ENCODE peak calls at places on chromosome 7, in eight cellular contexts. One of them, this sample, is unnamed.

GRCh38 chr7:29987821-29988317 is 1.7 kb downstream of the SCRN1 start:
- DNase-seq in CD8-positive, alpha-beta T cell: no peak
- DNase-seq in cardiac muscle cell: peak; percentile 89
- DNase-seq in uterus: no peak
- DNase-seq in cardiac fibroblast: peak; percentile 92
- DNase-seq in sigmoid colon: no peak
- DNase-seq in lower leg skin: no peak
- DNase-seq in psoas muscle: no peak
- DNase-seq in this sample: peak; percentile 31

GRCh38 chr7:157284229-157285014 is 52.4 kb upstream of the DNAJB6 start:
- DNase-seq in sigmoid colon: no peak
- DNase-seq in psoas muscle: no peak
- DNase-seq in lower leg skin: no peak
- DNase-seq in CD8-positive, alpha-beta T cell: no peak
- DNase-seq in uterus: no peak
- DNase-seq in cardiac muscle cell: no peak
- DNase-seq in cardiac fibroblast: no peak
- DNase-seq in this sample: no peak

GRCh38 chr7:5549096-5549896 is 125.7 kb upstream of the TNRC18 start:
- DNase-seq in uterus: peak; percentile 42
- DNase-seq in cardiac muscle cell: peak; percentile 56
- DNase-seq in lower leg skin: peak; percentile 78
- DNase-seq in cardiac fibroblast: peak; percentile 94
- DNase-seq in sigmoid colon: no peak
- DNase-seq in psoas muscle: peak; percentile 65
- DNase-seq in CD8-positive, alpha-beta T cell: no peak
- DNase-seq in this sample: peak; percentile 27

GRCh38 chr7:34208878-34209621 is 303.7 kb downstream of the BMPER start:
- DNase-seq in sigmoid colon: no peak
- DNase-seq in CD8-positive, alpha-beta T cell: no peak
- DNase-seq in cardiac fibroblast: no peak
- DNase-seq in uterus: no peak
- DNase-seq in cardiac muscle cell: peak; percentile 32
- DNase-seq in lower leg skin: no peak
- DNase-seq in psoas muscle: peak; percentile 66
- DNase-seq in this sample: no peak

GRCh38 chr7:32116436-32116835 is 46.2 kb upstream of the PDE1C start:
- DNase-seq in CD8-positive, alpha-beta T cell: no peak
- DNase-seq in sigmoid colon: no peak
- DNase-seq in cardiac muscle cell: no peak
- DNase-seq in cardiac fibroblast: no peak
- DNase-seq in lower leg skin: no peak
- DNase-seq in uterus: no peak
- DNase-seq in psoas muscle: no peak
- DNase-seq in this sample: no peak

GRCh38 chr7:3430588-3430987 is 129.5 kb downstream of the SDK1 start:
- DNase-seq in sigmoid colon: no peak
- DNase-seq in lower leg skin: no peak
- DNase-seq in uterus: no peak
- DNase-seq in CD8-positive, alpha-beta T cell: no peak
- DNase-seq in cardiac muscle cell: no peak
- DNase-seq in psoas muscle: no peak
- DNase-seq in cardiac fibroblast: no peak
- DNase-seq in this sample: no peak

GRCh38 chr7:144594580-144594979 is 191.1 kb upstream of the NOBOX start:
- DNase-seq in CD8-positive, alpha-beta T cell: no peak
- DNase-seq in cardiac muscle cell: no peak
- DNase-seq in sigmoid colon: no peak
- DNase-seq in psoas muscle: no peak
- DNase-seq in uterus: no peak
- DNase-seq in lower leg skin: no peak
- DNase-seq in cardiac fibroblast: no peak
- DNase-seq in this sample: no peak

GRCh38 chr7:92723978-92724377 is 112.4 kb downstream of the CDK6 start:
- DNase-seq in cardiac muscle cell: no peak
- DNase-seq in cardiac fibroblast: peak; percentile 74
- DNase-seq in uterus: peak; percentile 20
- DNase-seq in lower leg skin: peak; percentile 23
- DNase-seq in sigmoid colon: no peak
- DNase-seq in psoas muscle: no peak
- DNase-seq in CD8-positive, alpha-beta T cell: no peak
- DNase-seq in this sample: no peak

GRCh38 chr7:45163692-45164052 is 6.1 kb downstream of the RAMP3 start:
- DNase-seq in uterus: no peak
- DNase-seq in cardiac muscle cell: no peak
- DNase-seq in psoas muscle: peak; percentile 8
- DNase-seq in sigmoid colon: peak; percentile 48
- DNase-seq in lower leg skin: no peak
- DNase-seq in CD8-positive, alpha-beta T cell: no peak
- DNase-seq in cardiac fibroblast: no peak
- DNase-seq in this sample: no peak

GRCh38 chr7:6613706-6614105 is 1.7 kb upstream of the ZNF853 start:
- DNase-seq in lower leg skin: no peak
- DNase-seq in CD8-positive, alpha-beta T cell: no peak
- DNase-seq in cardiac muscle cell: no peak
- DNase-seq in sigmoid colon: no peak
- DNase-seq in cardiac fibroblast: no peak
- DNase-seq in uterus: no peak
- DNase-seq in psoas muscle: no peak
- DNase-seq in this sample: no peak

GRCh38 chr7:28002638-28003037 is 178.0 kb downstream of the JAZF1 start:
- DNase-seq in uterus: no peak
- DNase-seq in psoas muscle: no peak
- DNase-seq in CD8-positive, alpha-beta T cell: no peak
- DNase-seq in sigmoid colon: no peak
- DNase-seq in lower leg skin: no peak
- DNase-seq in cardiac fibroblast: peak; percentile 46
- DNase-seq in cardiac muscle cell: peak; percentile 62
- DNase-seq in this sample: no peak

GRCh38 chr7:84524714-84525694 is 330.4 kb upstream of the SEMA3A start:
- DNase-seq in lower leg skin: peak; percentile 59
- DNase-seq in psoas muscle: no peak
- DNase-seq in cardiac fibroblast: peak; percentile 90
- DNase-seq in cardiac muscle cell: peak; percentile 73
- DNase-seq in uterus: no peak
- DNase-seq in CD8-positive, alpha-beta T cell: no peak
- DNase-seq in sigmoid colon: peak; percentile 57
- DNase-seq in this sample: no peak

GRCh38 chr7:70218006-70218405 is 619.7 kb downstream of the AUTS2 start:
- DNase-seq in psoas muscle: no peak
- DNase-seq in uterus: no peak
- DNase-seq in lower leg skin: no peak
- DNase-seq in sigmoid colon: no peak
- DNase-seq in cardiac fibroblast: no peak
- DNase-seq in cardiac muscle cell: no peak
- DNase-seq in CD8-positive, alpha-beta T cell: no peak
- DNase-seq in this sample: no peak

GRCh38 chr7:66758964-66759628 is 18.6 kb downstream of the RABGEF1 start:
- DNase-seq in uterus: no peak
- DNase-seq in psoas muscle: peak; percentile 56
- DNase-seq in lower leg skin: no peak
- DNase-seq in cardiac fibroblast: peak; percentile 65
- DNase-seq in CD8-positive, alpha-beta T cell: no peak
- DNase-seq in sigmoid colon: no peak
- DNase-seq in cardiac muscle cell: peak; percentile 38
- DNase-seq in this sample: no peak

GRCh38 chr7:49014870-49015269 is 90.5 kb downstream of the CDC14C start:
- DNase-seq in sigmoid colon: no peak
- DNase-seq in lower leg skin: no peak
- DNase-seq in cardiac fibroblast: no peak
- DNase-seq in uterus: no peak
- DNase-seq in psoas muscle: no peak
- DNase-seq in CD8-positive, alpha-beta T cell: no peak
- DNase-seq in cardiac muscle cell: no peak
- DNase-seq in this sample: no peak
- TF ChIP-seq CTCF in sigmoid colon: no peak
- TF ChIP-seq CTCF in lower leg skin: no peak
- TF ChIP-seq CTCF in cardiac fibroblast: no peak
- TF ChIP-seq CTCF in uterus: no peak
- TF ChIP-seq CTCF in psoas muscle: no peak
- TF ChIP-seq CTCF in CD8-positive, alpha-beta T cell: no peak
- TF ChIP-seq CTCF in cardiac muscle cell: no peak
- TF ChIP-seq CTCF in this sample: no peak

GRCh38 chr7:75762350-75762917 is 9.6 kb downstream of the CCL26 start:
- DNase-seq in CD8-positive, alpha-beta T cell: no peak
- DNase-seq in cardiac fibroblast: peak; percentile 74
- DNase-seq in lower leg skin: no peak
- DNase-seq in sigmoid colon: no peak
- DNase-seq in psoas muscle: no peak
- DNase-seq in cardiac muscle cell: peak; percentile 86
- DNase-seq in uterus: no peak
- DNase-seq in this sample: peak; percentile 82

GRCh38 chr7:75758491-75758890 is 13.5 kb downstream of the CCL26 start:
- DNase-seq in lower leg skin: no peak
- DNase-seq in CD8-positive, alpha-beta T cell: no peak
- DNase-seq in psoas muscle: no peak
- DNase-seq in cardiac fibroblast: no peak
- DNase-seq in sigmoid colon: no peak
- DNase-seq in uterus: no peak
- DNase-seq in cardiac muscle cell: no peak
- DNase-seq in this sample: no peak

GRCh38 chr7:75757860-75758259 is 14.2 kb downstream of the CCL26 start:
- DNase-seq in sigmoid colon: no peak
- DNase-seq in cardiac fibroblast: no peak
- DNase-seq in uterus: no peak
- DNase-seq in lower leg skin: no peak
- DNase-seq in cardiac muscle cell: no peak
- DNase-seq in psoas muscle: no peak
- DNase-seq in CD8-positive, alpha-beta T cell: no peak
- DNase-seq in this sample: no peak

GRCh38 chr7:75757298-75757676 is 14.7 kb downstream of the CCL26 start:
- DNase-seq in cardiac fibroblast: no peak
- DNase-seq in CD8-positive, alpha-beta T cell: no peak
- DNase-seq in lower leg skin: no peak
- DNase-seq in uterus: no peak
- DNase-seq in sigmoid colon: no peak
- DNase-seq in cardiac muscle cell: no peak
- DNase-seq in psoas muscle: no peak
- DNase-seq in this sample: no peak

DNA sequence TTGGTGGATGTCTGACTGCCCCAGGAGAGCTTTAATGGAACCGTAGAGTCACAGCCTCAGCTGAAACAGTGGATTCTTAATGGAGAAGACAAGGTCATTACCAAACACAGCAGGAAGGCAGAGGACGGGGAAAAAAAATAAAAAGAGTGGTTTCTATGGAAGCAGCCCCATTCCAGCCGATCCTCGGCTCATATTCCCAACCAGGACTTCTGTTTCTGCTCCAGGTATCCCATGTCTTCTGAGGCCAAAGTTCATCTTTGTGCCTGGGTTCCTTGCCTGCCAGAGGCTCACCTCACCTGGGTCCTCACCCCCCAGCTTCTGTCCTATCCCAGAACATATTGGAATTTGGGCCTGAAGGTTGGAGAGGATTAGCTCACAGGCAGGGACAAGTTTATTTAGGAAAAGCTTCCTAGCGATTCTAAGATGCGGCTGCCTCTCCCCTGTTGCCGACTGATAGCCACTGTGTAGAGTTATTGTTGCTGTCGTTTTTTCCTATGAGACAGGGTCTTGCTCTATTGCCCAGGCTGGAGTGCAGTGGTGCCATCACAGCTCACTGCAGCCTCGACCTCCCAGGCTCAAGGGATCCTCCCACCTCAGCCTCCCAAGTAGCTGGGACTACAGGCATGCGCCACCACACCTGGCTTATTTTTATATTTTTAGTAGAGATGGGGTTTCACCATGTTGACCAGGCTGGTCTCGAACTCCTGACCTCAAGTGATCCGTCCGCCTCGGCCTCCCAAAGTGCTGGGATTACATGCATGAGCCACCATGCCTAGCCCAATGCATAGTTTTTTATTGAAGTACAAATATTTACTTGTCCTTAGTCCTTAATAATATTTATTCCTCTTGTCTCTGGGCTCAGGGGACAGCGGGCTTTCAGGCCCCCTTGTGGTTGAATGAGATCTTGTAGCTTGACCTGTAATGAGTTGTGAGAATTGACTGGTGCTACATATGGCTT is 15.4 kb downstream of the CCL26 start:
- DNase-seq in sigmoid colon: no peak
- DNase-seq in cardiac muscle cell: peak; percentile 70
- DNase-seq in cardiac fibroblast: peak; percentile 70
- DNase-seq in psoas muscle: no peak
- DNase-seq in lower leg skin: no peak
- DNase-seq in uterus: no peak
- DNase-seq in CD8-positive, alpha-beta T cell: no peak
- DNase-seq in this sample: peak; percentile 54
- TF ChIP-seq CTCF in sigmoid colon: no peak
- TF ChIP-seq CTCF in cardiac muscle cell: peak; percentile 55
- TF ChIP-seq CTCF in cardiac fibroblast: peak; percentile 62
- TF ChIP-seq CTCF in psoas muscle: no peak
- TF ChIP-seq CTCF in lower leg skin: no peak
- TF ChIP-seq CTCF in uterus: no peak
- TF ChIP-seq CTCF in CD8-positive, alpha-beta T cell: no peak
- TF ChIP-seq CTCF in this sample: peak; percentile 47

GRCh38 chr7:130566898-130567280 is 75.0 kb downstream of the MEST start:
- DNase-seq in cardiac muscle cell: no peak
- DNase-seq in uterus: no peak
- DNase-seq in psoas muscle: no peak
- DNase-seq in CD8-positive, alpha-beta T cell: no peak
- DNase-seq in sigmoid colon: no peak
- DNase-seq in cardiac fibroblast: no peak
- DNase-seq in lower leg skin: no peak
- DNase-seq in this sample: no peak

GRCh38 chr7:130566168-130566897 is 74.4 kb downstream of the MEST start:
- DNase-seq in CD8-positive, alpha-beta T cell: no peak
- DNase-seq in uterus: peak; percentile 23
- DNase-seq in sigmoid colon: no peak
- DNase-seq in psoas muscle: no peak
- DNase-seq in cardiac fibroblast: peak; percentile 64
- DNase-seq in lower leg skin: no peak
- DNase-seq in cardiac muscle cell: peak; percentile 98
- DNase-seq in this sample: no peak

GRCh38 chr7:130559184-130559583 is 67.3 kb downstream of the MEST start:
- DNase-seq in psoas muscle: no peak
- DNase-seq in sigmoid colon: no peak
- DNase-seq in cardiac muscle cell: no peak
- DNase-seq in lower leg skin: no peak
- DNase-seq in uterus: no peak
- DNase-seq in cardiac fibroblast: no peak
- DNase-seq in CD8-positive, alpha-beta T cell: no peak
- DNase-seq in this sample: no peak

DNA sequence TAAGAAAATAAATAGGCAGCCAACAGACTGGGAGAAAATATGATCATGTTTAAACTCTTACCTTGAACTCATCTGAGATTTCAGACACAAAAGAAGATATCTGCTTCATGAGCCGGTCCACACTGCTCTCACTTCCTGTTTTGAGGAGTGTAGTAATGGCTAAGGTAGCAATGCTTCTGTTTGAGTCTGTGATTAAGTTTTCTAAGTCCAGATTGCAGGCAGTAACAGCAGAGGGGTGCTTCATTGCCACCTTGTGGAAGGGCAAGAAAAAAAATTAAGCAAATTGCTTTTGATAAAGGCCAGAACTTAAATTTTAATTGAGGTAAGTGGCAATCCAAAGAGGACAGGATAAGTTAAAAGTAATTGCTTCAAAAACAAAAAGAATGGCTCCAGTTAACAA is 69.1 kb downstream of the MEST start:
- DNase-seq in uterus: no peak
- DNase-seq in cardiac muscle cell: peak; percentile 62
- DNase-seq in CD8-positive, alpha-beta T cell: no peak
- DNase-seq in cardiac fibroblast: peak; percentile 59
- DNase-seq in lower leg skin: no peak
- DNase-seq in psoas muscle: no peak
- DNase-seq in sigmoid colon: no peak
- DNase-seq in this sample: peak; percentile 70
- TF ChIP-seq CTCF in uterus: no peak
- TF ChIP-seq CTCF in cardiac muscle cell: peak; percentile 26
- TF ChIP-seq CTCF in CD8-positive, alpha-beta T cell: no peak
- TF ChIP-seq CTCF in cardiac fibroblast: peak; percentile 40
- TF ChIP-seq CTCF in lower leg skin: no peak
- TF ChIP-seq CTCF in psoas muscle: peak; percentile 18
- TF ChIP-seq CTCF in sigmoid colon: no peak
- TF ChIP-seq CTCF in this sample: peak; percentile 35

GRCh38 chr7:127884066-127884559 is 147.1 kb downstream of the LRRC4 start:
- DNase-seq in psoas muscle: no peak
- DNase-seq in cardiac fibroblast: no peak
- DNase-seq in CD8-positive, alpha-beta T cell: no peak
- DNase-seq in lower leg skin: no peak
- DNase-seq in sigmoid colon: no peak
- DNase-seq in cardiac muscle cell: no peak
- DNase-seq in uterus: no peak
- DNase-seq in this sample: no peak
- TF ChIP-seq CTCF in psoas muscle: no peak
- TF ChIP-seq CTCF in cardiac fibroblast: peak; percentile 2
- TF ChIP-seq CTCF in CD8-positive, alpha-beta T cell: no peak
- TF ChIP-seq CTCF in lower leg skin: no peak
- TF ChIP-seq CTCF in sigmoid colon: no peak
- TF ChIP-seq CTCF in cardiac muscle cell: peak; percentile 10
- TF ChIP-seq CTCF in uterus: no peak
- TF ChIP-seq CTCF in this sample: no peak